ENCODE peak calls at places on chromosome 11, in six cellular contexts. D is MCF 10A; X is CD8-positive, alpha-beta T cell; V is cardiac fibroblast; S is activated B cell treated with CpG ODN at 0.5 μM for 24 hours; G is CD14-positive monocyte. H is an unnamed sample.

GRCh38 chr11:128478305-128478704 is 109.1 kb downstream of the ETS1 start:
- DNase-seq in D (no peak), X (no peak), V (no peak), S (no peak), G (no peak), H (no peak)

GRCh38 chr11:65446446-65447277 is 24.1 kb downstream of the NEAT1 start:
- DNase-seq in D (peak), X (no peak), V (peak), S (no peak), G (peak), H (peak)

GRCh38 chr11:113023228-113023627 is 62.0 kb downstream of the NCAM1 start:
- DNase-seq in D (peak), X (no peak), V (no peak), S (no peak), G (no peak), H (no peak)

GRCh38 chr11:70501026-70501901 is 102.9 kb downstream of the CTTN start:
- DNase-seq in D (no peak), X (no peak), V (peak), S (no peak), G (peak), H (peak)

GRCh38 chr11:31927982-31928381 is 116.9 kb upstream of the PAX6 start:
- DNase-seq in D (no peak), X (no peak), V (no peak), S (no peak), G (no peak), H (no peak)

GRCh38 chr11:24383137-24383536 is 113.7 kb upstream of the LUZP2 start:
- DNase-seq in D (no peak), X (no peak), V (no peak), S (no peak), G (no peak), H (no peak)

GRCh38 chr11:67468056-67468455 is 995 bp downstream of the TMEM134 start:
- DNase-seq in D (peak), X (no peak), V (no peak), S (no peak), G (no peak), H (no peak)

GRCh38 chr11:123429851-123430735 is at the start of gene GRAMD1B:
- DNase-seq in D (no peak), X (peak), V (peak), S (peak), G (peak), H (peak)

GRCh38 chr11:67316882-67317364 is 13.6 kb downstream of the SSH3 start:
- DNase-seq in D (peak), X (no peak), V (peak), S (no peak), G (no peak), H (peak)

GRCh38 chr11:1515082-1516060 is 28.8 kb upstream of the MOB2 start:
- DNase-seq in D (peak), X (peak), V (peak), S (peak), G (peak), H (peak)

GRCh38 chr11:130762342-130763037 is 153.8 kb downstream of the SNX19 start:
- DNase-seq in D (peak), X (no peak), V (no peak), S (no peak), G (no peak), H (no peak)

GRCh38 chr11:100857236-100858005 is 170.3 kb downstream of the ARHGAP42 start:
- DNase-seq in D (no peak), X (no peak), V (no peak), S (no peak), G (no peak), H (no peak)

GRCh38 chr11:64477675-64478074 is 113.3 kb upstream of the SLC22A12 start:
- DNase-seq in D (no peak), X (no peak), V (no peak), S (no peak), G (no peak), H (no peak)

GRCh38 chr11:118622376-118623290 is 15.2 kb downstream of the PHLDB1 start:
- DNase-seq in D (peak), X (no peak), V (peak), S (no peak), G (no peak), H (peak)

GRCh38 chr11:101862410-101863233 is 52.2 kb upstream of the CEP126 start:
- DNase-seq in D (peak), X (no peak), V (peak), S (no peak), G (no peak), H (no peak)

GRCh38 chr11:79538775-79539174 is 97.9 kb upstream of the TENM4 start:
- DNase-seq in D (no peak), X (no peak), V (no peak), S (no peak), G (no peak), H (no peak)

GRCh38 chr11:3959015-3959917 is 103.8 kb downstream of the STIM1 start:
- DNase-seq in D (peak), X (no peak), V (peak), S (no peak), G (no peak), H (no peak)

GRCh38 chr11:122851366-122852011 is 13.2 kb downstream of the CRTAM start:
- DNase-seq in D (no peak), X (peak), V (no peak), S (no peak), G (no peak), H (no peak)

DNA sequence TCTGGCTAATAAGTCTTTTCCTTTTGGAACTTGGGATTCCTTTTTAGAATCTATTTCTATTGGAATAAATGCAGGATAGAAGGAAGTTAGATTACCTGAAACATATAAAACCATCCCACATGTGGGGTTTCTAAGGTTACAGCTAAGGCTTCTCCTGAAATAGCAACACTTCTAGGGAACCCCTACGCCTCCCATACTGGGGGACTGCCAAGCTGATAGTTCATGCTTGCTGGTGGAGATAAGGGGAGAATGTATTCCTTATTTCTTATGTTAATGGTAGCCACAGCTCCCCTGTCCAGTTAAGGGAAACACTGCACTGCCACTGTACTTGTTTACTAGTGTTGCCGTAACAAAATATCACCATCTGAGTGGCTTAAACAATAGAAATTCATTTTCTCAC is 1189.6 kb downstream of the LRRC4C start:
- DNase-seq in D (no peak), X (no peak), V (no peak), S (no peak), G (no peak), H (no peak)
- TF ChIP-seq CTCF in D (no peak), X (no peak), V (no peak), S (no peak), G (no peak), H (no peak)

GRCh38 chr11:125300791-125301218 is 136.3 kb downstream of the PKNOX2 start:
- DNase-seq in D (peak), X (no peak), V (peak), S (no peak), G (no peak), H (no peak)

GRCh38 chr11:125299061-125299616 is 134.6 kb downstream of the PKNOX2 start:
- DNase-seq in D (no peak), X (no peak), V (no peak), S (no peak), G (no peak), H (no peak)

GRCh38 chr11:125297346-125297910 is 132.9 kb downstream of the PKNOX2 start:
- DNase-seq in D (no peak), X (no peak), V (no peak), S (no peak), G (no peak), H (no peak)

GRCh38 chr11:125301301-125301700 is 136.8 kb downstream of the PKNOX2 start:
- DNase-seq in D (no peak), X (no peak), V (no peak), S (no peak), G (no peak), H (no peak)

GRCh38 chr11:125299821-125300220 is 135.3 kb downstream of the PKNOX2 start:
- DNase-seq in D (no peak), X (no peak), V (no peak), S (no peak), G (no peak), H (no peak)
- TF ChIP-seq CTCF in D (no peak), X (no peak), V (no peak), S (no peak), G (no peak), H (no peak)

GRCh38 chr11:94507485-94507884 is 4.8 kb upstream of the C11orf97 start:
- DNase-seq in D (peak), X (no peak), V (peak), S (no peak), G (no peak), H (no peak)

GRCh38 chr11:94501522-94501921 is 7.7 kb downstream of the ANKRD49 start:
- DNase-seq in D (no peak), X (no peak), V (no peak), S (no peak), G (no peak), H (no peak)

GRCh38 chr11:94500181-94500580 is 6.4 kb downstream of the ANKRD49 start:
- DNase-seq in D (no peak), X (no peak), V (no peak), S (no peak), G (no peak), H (no peak)

GRCh38 chr11:94504689-94505293 is 7.5 kb upstream of the C11orf97 start:
- DNase-seq in D (peak), X (no peak), V (peak), S (no peak), G (no peak), H (no peak)
- TF ChIP-seq CTCF in D (peak), X (peak), V (peak), S (peak), G (peak), H (peak)

DNA sequence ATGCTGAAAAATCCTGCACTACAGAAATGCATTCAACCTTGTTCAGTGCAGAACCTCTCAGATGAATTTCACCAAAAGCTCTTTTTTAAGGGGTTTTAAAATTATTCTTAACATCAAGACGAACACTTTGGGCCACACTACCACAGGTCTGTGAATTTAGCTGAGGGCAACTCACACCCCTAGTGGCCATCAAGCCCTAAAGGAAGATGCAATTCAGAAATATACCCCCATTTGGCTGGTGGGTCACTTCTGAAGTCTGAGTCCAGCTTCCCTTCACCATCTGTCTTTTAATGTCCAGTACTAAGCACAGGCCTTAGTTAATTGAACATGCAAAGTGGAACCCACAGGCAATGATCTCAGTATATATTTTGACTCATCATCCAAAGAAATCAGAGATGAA is 50.5 kb downstream of the FAM76B start:
- DNase-seq in D (no peak), X (no peak), V (no peak), S (no peak), G (no peak), H (no peak)
- TF ChIP-seq CTCF in D (no peak), X (no peak), V (no peak), S (no peak), G (no peak), H (peak)

GRCh38 chr11:45181595-45182550 is 35.4 kb downstream of the PRDM11 start:
- DNase-seq in D (no peak), X (no peak), V (no peak), S (no peak), G (no peak), H (no peak)

GRCh38 chr11:45180888-45181594 is 34.6 kb downstream of the PRDM11 start:
- DNase-seq in D (peak), X (peak), V (peak), S (peak), G (peak), H (no peak)

GRCh38 chr11:45184640-45185039 is 38.2 kb downstream of the PRDM11 start:
- DNase-seq in D (no peak), X (no peak), V (no peak), S (no peak), G (no peak), H (no peak)

GRCh38 chr11:45185228-45185729 is 38.8 kb downstream of the PRDM11 start:
- DNase-seq in D (no peak), X (no peak), V (no peak), S (no peak), G (no peak), H (no peak)

GRCh38 chr11:45182902-45183301 is 36.5 kb downstream of the PRDM11 start:
- DNase-seq in D (peak), X (no peak), V (peak), S (no peak), G (no peak), H (no peak)
- TF ChIP-seq CTCF in D (peak), X (no peak), V (peak), S (no peak), G (peak), H (peak)

GRCh38 chr11:56396047-56396446 is 16.4 kb upstream of the OR5AL1 start:
- DNase-seq in D (no peak), X (no peak), V (no peak), S (no peak), G (no peak), H (no peak)
- TF ChIP-seq CTCF in D (no peak), X (no peak), V (no peak), S (no peak), G (no peak), H (no peak)

GRCh38 chr11:14418801-14419417 is 59.9 kb upstream of the RRAS2 start:
- DNase-seq in D (peak), X (no peak), V (peak), S (no peak), G (no peak), H (no peak)
- TF ChIP-seq CTCF in D (peak), X (no peak), V (peak), S (no peak), G (no peak), H (peak)

H was measured in chondrocyte.